ENCODE peak calls at places on chromosomes 1 and 21, in six cellular contexts. H, L, I, S, J and E are unnamed samples.

GRCh38 chr1:21924503-21925005 is 12.6 kb downstream of the HSPG2 start:
- DNase-seq in L (no peak), J (no peak), S (peak; percentile 81), I (no peak), H (no peak), E (no peak)

GRCh38 chr1:45953934-45954333 is 150.5 kb downstream of the MAST2 start:
- DNase-seq in L (no peak), J (no peak), I (peak; percentile 17), S (peak; percentile 56), H (no peak), E (no peak)

GRCh38 chr1:53590104-53590503 is 130.9 kb downstream of the DMRTB1 start:
- DNase-seq in S (no peak), J (no peak), I (no peak), L (no peak), H (no peak), E (no peak)

GRCh38 chr1:217542837-217543236 is 88.1 kb downstream of the GPATCH2 start:
- DNase-seq in J (no peak), S (no peak), H (no peak), L (no peak), I (no peak), E (no peak)

GRCh38 chr1:8739377-8739776 is 78.1 kb downstream of the RERE start:
- DNase-seq in S (no peak), L (no peak), I (peak; percentile 42), J (no peak), H (no peak), E (no peak)

GRCh38 chr21:18251065-18251464 is 6.4 kb downstream of the CHODL start:
- DNase-seq in S (no peak), I (no peak), J (no peak), H (no peak), L (no peak), E (no peak)

GRCh38 chr1:209756608-209757445 is 974 bp downstream of the TRAF3IP3 start:
- DNase-seq in J (no peak), S (no peak), I (no peak), L (no peak), H (peak; percentile 34), E (peak; percentile 28)

GRCh38 chr1:31181515-31182343 is 58.0 kb downstream of the NKAIN1 start:
- DNase-seq in J (peak; percentile 29), S (peak; percentile 47), H (peak; percentile 22), L (no peak), I (peak; percentile 87), E (peak; percentile 11)